ENCODE peak calls at places on chromosome 1, in nine cellular contexts. U, M, A, W, E, N, L, Z and C are unnamed samples.

GRCh38 chr1:193131266-193131860 is 9.5 kb downstream of the CDC73 start:
- DNase-seq in U (no peak), M (no peak), A (no peak), W (no peak), E (no peak), N (no peak), L (no peak), Z (no peak), C (no peak)

GRCh38 chr1:100267284-100267683 is 1.3 kb downstream of the RTCA start:
- DNase-seq in U (no peak), M (no peak), A (no peak), W (no peak), E (no peak), N (no peak), L (no peak), Z (no peak), C (no peak)

GRCh38 chr1:231818342-231818741 is 191.8 kb downstream of the DISC1 start:
- DNase-seq in U (no peak), M (no peak), A (no peak), W (no peak), E (no peak), N (no peak), L (no peak), Z (no peak), C (no peak)

GRCh38 chr1:118767971-118768370 is 220.2 kb downstream of the TBX15 start:
- DNase-seq in U (no peak), M (no peak), A (no peak), W (no peak), E (no peak), N (no peak), L (no peak), Z (no peak), C (peak)

GRCh38 chr1:27959792-27960603 is at the start of gene XKR8:
- DNase-seq in U (peak), M (peak), A (peak), W (peak), E (peak), N (peak), L (peak), Z (peak), C (peak)

GRCh38 chr1:172343246-172344099 is 77.0 kb upstream of the C1orf105 start:
- DNase-seq in U (no peak), M (no peak), A (no peak), W (no peak), E (no peak), N (no peak), L (no peak), Z (peak), C (peak)

GRCh38 chr1:67060811-67061218 is 6.9 kb upstream of the SLC35D1 start:
- DNase-seq in U (no peak), M (no peak), A (no peak), W (no peak), E (no peak), N (no peak), L (no peak), Z (peak), C (peak)

GRCh38 chr1:107683198-107683657 is 281.8 kb downstream of the VAV3 start:
- DNase-seq in U (no peak), M (no peak), A (no peak), W (no peak), E (no peak), N (no peak), L (no peak), Z (no peak), C (no peak)

GRCh38 chr1:178768423-178768822 is 43.4 kb downstream of the RALGPS2 start:
- DNase-seq in U (no peak), M (no peak), A (no peak), W (no peak), E (no peak), N (peak), L (peak), Z (peak), C (no peak)

GRCh38 chr1:18344755-18345154 is 136.0 kb upstream of the KLHDC7A start:
- DNase-seq in U (no peak), M (no peak), A (no peak), W (no peak), E (no peak), N (no peak), L (no peak), Z (no peak), C (no peak)

GRCh38 chr1:65002508-65003315 is 36.4 kb upstream of the JAK1 start:
- DNase-seq in U (peak), M (peak), A (peak), W (peak), E (peak), N (peak), L (peak), Z (peak), C (peak)

GRCh38 chr1:31568895-31569655 is 7.2 kb upstream of the TINAGL1 start:
- DNase-seq in U (no peak), M (peak), A (peak), W (no peak), E (no peak), N (no peak), L (no peak), Z (no peak), C (no peak)

GRCh38 chr1:230694991-230695390 is 18.9 kb downstream of the AGT start:
- DNase-seq in U (no peak), M (no peak), A (no peak), W (no peak), E (no peak), N (no peak), L (no peak), Z (no peak), C (no peak)

GRCh38 chr1:85708826-85709222 is 591 bp upstream of the ZNHIT6 start:
- DNase-seq in U (no peak), M (peak), A (no peak), W (no peak), E (no peak), N (no peak), L (no peak), Z (no peak), C (no peak)

GRCh38 chr1:13619909-13620308 is 36.3 kb downstream of the PDPN start:
- DNase-seq in U (no peak), M (no peak), A (no peak), W (no peak), E (no peak), N (no peak), L (no peak), Z (peak), C (no peak)

GRCh38 chr1:48725331-48725730 is 51.4 kb downstream of the BEND5 start:
- DNase-seq in U (no peak), M (no peak), A (no peak), W (no peak), E (no peak), N (no peak), L (no peak), Z (no peak), C (no peak)

GRCh38 chr1:101264699-101265098 is 27.9 kb downstream of the S1PR1 start:
- DNase-seq in U (no peak), M (no peak), A (no peak), W (no peak), E (no peak), N (no peak), L (no peak), Z (no peak), C (no peak)

GRCh38 chr1:226568975-226569741 is 20.6 kb downstream of the STUM start:
- DNase-seq in U (no peak), M (no peak), A (no peak), W (no peak), E (no peak), N (no peak), L (no peak), Z (no peak), C (no peak)

GRCh38 chr1:171257207-171258052 is 9.1 kb downstream of the FMO1 start:
- DNase-seq in U (no peak), M (peak), A (peak), W (no peak), E (no peak), N (no peak), L (no peak), Z (peak), C (peak)

GRCh38 chr1:197638316-197638715 is 137.0 kb downstream of the DENND1B start:
- DNase-seq in U (no peak), M (no peak), A (no peak), W (no peak), E (no peak), N (no peak), L (no peak), Z (no peak), C (no peak)

GRCh38 chr1:203459671-203460201 is 15.9 kb upstream of the PRELP start:
- DNase-seq in U (no peak), M (no peak), A (no peak), W (no peak), E (no peak), N (no peak), L (no peak), Z (no peak), C (no peak)

GRCh38 chr1:5620997-5621396 is 371.2 kb downstream of the NPHP4 start:
- DNase-seq in U (no peak), M (no peak), A (no peak), W (no peak), E (no peak), N (no peak), L (no peak), Z (no peak), C (peak)

GRCh38 chr1:27522860-27523665 is 33.1 kb upstream of the WASF2 start:
- DNase-seq in U (no peak), M (peak), A (no peak), W (no peak), E (no peak), N (no peak), L (peak), Z (no peak), C (no peak)

GRCh38 chr1:91026777-91027176 is 4.9 kb upstream of the ZNF644 start:
- DNase-seq in U (no peak), M (no peak), A (no peak), W (no peak), E (no peak), N (no peak), L (no peak), Z (peak), C (no peak)